ENCODE peak calls at places on chromosomes 2 and 18, in five cellular contexts. B is tibial nerve, W is aorta, N is pancreas, K is uterus. G is an unnamed sample.

GRCh38 chr2:40372586-40372985 is 79.3 kb downstream of the SLC8A1 start:
- DNase-seq in B (no peak), W (no peak), N (no peak), K (no peak), G (no peak)

GRCh38 chr2:23662941-23663729 is 263.8 kb downstream of the ATAD2B start:
- DNase-seq in B (peak; percentile 27), W (peak; percentile 89), N (no peak), K (no peak), G (no peak)

GRCh38 chr2:158178646-158179045 is 77.0 kb downstream of the UPP2 start:
- DNase-seq in B (no peak), W (no peak), N (no peak), K (no peak), G (no peak)

GRCh38 chr2:74414913-74415761 is 6.3 kb downstream of the C2orf81 start:
- DNase-seq in B (peak; percentile 42), W (peak; percentile 87), N (peak; percentile 55), K (peak; percentile 67), G (peak; percentile 66)

GRCh38 chr2:174683392-174683759 is 80.9 kb downstream of the CHRNA1 start:
- DNase-seq in B (no peak), W (no peak), N (no peak), K (peak; percentile 33), G (no peak)

GRCh38 chr2:236637691-236638569 is 68.3 kb downstream of the ACKR3 start:
- DNase-seq in B (no peak), W (peak; percentile 42), N (no peak), K (peak; percentile 15), G (no peak)

GRCh38 chr2:21787931-21788330 is 664.2 kb downstream of the TDRD15 start:
- DNase-seq in B (no peak), W (no peak), N (no peak), K (no peak), G (no peak)

GRCh38 chr18:686339-687111 is 25.9 kb downstream of the ENOSF1 start:
- DNase-seq in B (no peak), W (peak; percentile 32), N (no peak), K (no peak), G (no peak)

GRCh38 chr2:23250371-23250770 is 134.6 kb upstream of the KLHL29 start:
- DNase-seq in B (no peak), W (no peak), N (no peak), K (no peak), G (no peak)

GRCh38 chr2:28754321-28754720 is 2.7 kb downstream of the PPP1CB start:
- DNase-seq in B (no peak), W (no peak), N (no peak), K (no peak), G (no peak)

GRCh38 chr18:32767400-32767799 is 5.4 kb downstream of the KLHL14 start:
- DNase-seq in B (no peak), W (no peak), N (no peak), K (no peak), G (no peak)

GRCh38 chr2:223647258-223647952 is 45.2 kb upstream of the SCG2 start:
- DNase-seq in B (no peak), W (no peak), N (no peak), K (no peak), G (no peak)

GRCh38 chr2:30366199-30366691 is 80.8 kb upstream of the LCLAT1 start:
- DNase-seq in B (no peak), W (no peak), N (no peak), K (no peak), G (no peak)

GRCh38 chr2:238424313-238424700 is 2.4 kb upstream of the ASB1 start:
- DNase-seq in B (no peak), W (no peak), N (no peak), K (no peak), G (no peak)

GRCh38 chr2:74264281-74264680 is 65.9 kb downstream of the MTHFD2 start:
- DNase-seq in B (no peak), W (no peak), N (no peak), K (no peak), G (no peak)

GRCh38 chr2:150204449-150204848 is 283.0 kb downstream of the RND3 start:
- DNase-seq in B (no peak), W (no peak), N (no peak), K (no peak), G (no peak)

GRCh38 chr2:176071330-176072291 is 12.2 kb downstream of the EVX2 start:
- DNase-seq in B (no peak), W (no peak), N (no peak), K (no peak), G (no peak)

GRCh38 chr2:235979753-235980459 is 188.3 kb downstream of the GBX2 start:
- DNase-seq in B (no peak), W (no peak), N (no peak), K (no peak), G (no peak)

GRCh38 chr2:36246320-36246990 is 109.1 kb upstream of the CRIM1 start:
- DNase-seq in B (no peak), W (no peak), N (no peak), K (no peak), G (no peak)

GRCh38 chr2:236768393-236769140 is 198.9 kb downstream of the ACKR3 start:
- DNase-seq in B (no peak), W (no peak), N (no peak), K (no peak), G (no peak)

GRCh38 chr2:13005761-13006336 is 289.1 kb downstream of the TRIB2 start:
- DNase-seq in B (no peak), W (no peak), N (no peak), K (peak; percentile 22), G (peak; percentile 16)

GRCh38 chr2:235640900-235641299 is 147.1 kb downstream of the AGAP1 start:
- DNase-seq in B (no peak), W (no peak), N (no peak), K (no peak), G (no peak)

GRCh38 chr2:168246483-168247340 is 683 bp downstream of the STK39 start:
- DNase-seq in B (peak; percentile 36), W (peak; percentile 92), N (peak; percentile 84), K (peak; percentile 47), G (peak; percentile 87)

GRCh38 chr2:176471949-176472348 is 202.7 kb downstream of the MTX2 start:
- DNase-seq in B (no peak), W (no peak), N (no peak), K (no peak), G (no peak)

GRCh38 chr2:120279708-120280107 is 27.1 kb downstream of the RALB start:
- DNase-seq in B (no peak), W (no peak), N (no peak), K (no peak), G (no peak)

GRCh38 chr2:241559489-241560180 is 1.1 kb downstream of the BOK start:
- DNase-seq in B (no peak), W (no peak), N (no peak), K (no peak), G (peak; percentile 26)

GRCh38 chr2:30178618-30179404 is 32.0 kb downstream of the YPEL5 start:
- DNase-seq in B (peak; percentile 27), W (no peak), N (no peak), K (peak; percentile 71), G (peak; percentile 80)

GRCh38 chr2:43333656-43334144 is 107.3 kb upstream of the ZFP36L2 start:
- DNase-seq in B (no peak), W (no peak), N (no peak), K (no peak), G (peak; percentile 70)

GRCh38 chr2:27889774-27890145 is 427 bp downstream of the RBKS start:
- DNase-seq in B (no peak), W (no peak), N (peak; percentile 20), K (peak; percentile 32), G (no peak)

GRCh38 chr2:28374331-28374730 is 18.3 kb upstream of the FOSL2 start:
- DNase-seq in B (no peak), W (no peak), N (no peak), K (no peak), G (no peak)

GRCh38 chr2:9966491-9967022 is 15.1 kb downstream of the GRHL1 start:
- DNase-seq in B (no peak), W (no peak), N (no peak), K (no peak), G (no peak)

GRCh38 chr2:159399716-159400525 is 113.4 kb upstream of the WDSUB1 start:
- DNase-seq in B (no peak), W (no peak), N (no peak), K (no peak), G (no peak)

GRCh38 chr18:62518460-62519375 is 4.1 kb upstream of the ZCCHC2 start:
- DNase-seq in B (no peak), W (no peak), N (no peak), K (no peak), G (no peak)

DNA sequence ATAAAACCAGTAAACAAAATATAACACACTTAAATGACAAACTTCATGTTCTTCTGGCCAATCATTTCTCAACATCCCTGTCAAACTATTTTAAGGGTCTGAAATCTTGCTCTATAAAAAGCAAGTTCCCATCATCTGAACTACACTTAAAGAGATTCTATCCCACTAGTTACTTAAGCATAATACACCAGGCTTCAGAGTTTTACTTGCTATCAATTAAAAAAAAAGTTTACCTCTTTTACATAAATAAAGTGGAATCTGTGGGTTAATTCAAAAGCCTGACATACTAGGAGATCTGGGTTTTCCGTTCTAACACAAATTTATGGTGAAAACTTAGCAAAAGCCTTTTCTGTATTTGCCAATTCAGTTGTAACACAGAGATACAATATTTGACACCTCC is 1.9 kb downstream of the CLASP1 start:
- DNase-seq in B (no peak), W (no peak), N (no peak), K (no peak), G (no peak)
- H3K4me1 ChIP-seq in B (peaks cover 66% of the 10 kb centered on the region), W (peaks cover 2% of the 10 kb centered on the region), N (peaks cover 18% of the 10 kb centered on the region), K (no peaks in the 10 kb centered on the region), G (peaks cover 75% of the 10 kb centered on the region)

GRCh38 chr2:38719706-38720105 is 31.5 kb downstream of the SRSF7 start:
- DNase-seq in B (no peak), W (no peak), N (no peak), K (no peak), G (no peak)
- H3K27ac ChIP-seq in B (peak overlapping the region; percentile 72), W (no peak overlapping the region), N (no peak overlapping the region), K (peak overlapping the region; percentile 65), G (no peak overlapping the region)

DNA sequence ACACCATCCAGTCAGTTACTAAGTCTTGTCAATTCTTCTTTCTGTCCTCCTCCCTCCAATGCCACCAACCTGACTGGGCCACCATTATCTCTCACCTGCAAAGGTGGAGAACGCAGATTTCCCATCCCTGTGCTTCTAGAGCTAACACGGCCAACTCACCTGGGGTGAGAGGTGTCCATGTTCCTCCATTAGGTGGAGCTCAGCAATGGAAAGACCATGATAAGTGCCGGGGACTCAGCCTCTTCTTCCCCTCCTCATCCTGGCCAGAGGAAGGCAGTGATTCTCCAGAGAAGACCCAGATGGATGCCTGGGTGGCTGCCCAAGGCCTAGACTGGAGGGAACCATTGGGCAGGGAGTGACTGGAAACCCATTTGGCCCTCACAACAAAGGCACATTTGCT is 48.1 kb upstream of the SLC1A4 start:
- DNase-seq in B (no peak), W (no peak), N (no peak), K (no peak), G (no peak)
- H3K4me1 ChIP-seq in B (peaks cover 28% of the 10 kb centered on the region), W (no peaks in the 10 kb centered on the region), N (no peaks in the 10 kb centered on the region), K (no peaks in the 10 kb centered on the region), G (peaks cover 35% of the 10 kb centered on the region)

GRCh38 chr18:75220786-75221355 is 10.3 kb downstream of the TSHZ1 start:
- DNase-seq in B (no peak), W (no peak), N (no peak), K (no peak), G (no peak)

GRCh38 chr18:75218524-75218923 is 7.9 kb downstream of the TSHZ1 start:
- DNase-seq in B (no peak), W (no peak), N (no peak), K (no peak), G (no peak)

GRCh38 chr18:75221397-75221796 is 10.8 kb downstream of the TSHZ1 start:
- DNase-seq in B (no peak), W (no peak), N (no peak), K (no peak), G (no peak)

GRCh38 chr18:75218064-75218463 is 7.5 kb downstream of the TSHZ1 start:
- DNase-seq in B (no peak), W (no peak), N (no peak), K (no peak), G (no peak)

GRCh38 chr18:75219684-75220083 is 9.1 kb downstream of the TSHZ1 start:
- DNase-seq in B (no peak), W (no peak), N (no peak), K (no peak), G (no peak)
- H3K27ac ChIP-seq in B (peak overlapping the region; percentile 7), W (no peak overlapping the region), N (no peak overlapping the region), K (no peak overlapping the region), G (peak overlapping the region; percentile 2)

G was measured in heart left ventricle.